ENCODE peak calls at places on chromosome 12, in eight cellular contexts. One of them, this sample, is unnamed.
A peak's percentile ranks its signal among the peaks of the same experiment; 100 is the strongest.

GRCh38 chr12:110513842-110514241 is 11.7 kb downstream of the RAD9B start:
- DNase-seq in cardiac muscle cell: no peak
- DNase-seq in brain microvascular endothelial cell: no peak
- DNase-seq in kidney: no peak
- DNase-seq in OCI-LY7: no peak
- DNase-seq in HCT116: no peak
- DNase-seq in mammary epithelial cell: no peak
- DNase-seq in effector memory CD4-positive, alpha-beta T cell: no peak
- DNase-seq in this sample: no peak

GRCh38 chr12:122067966-122068365 is 10.6 kb upstream of the MLXIP start:
- DNase-seq in HCT116: no peak
- DNase-seq in cardiac muscle cell: peak; percentile 47
- DNase-seq in mammary epithelial cell: no peak
- DNase-seq in effector memory CD4-positive, alpha-beta T cell: no peak
- DNase-seq in kidney: no peak
- DNase-seq in OCI-LY7: peak; percentile 90
- DNase-seq in brain microvascular endothelial cell: no peak
- DNase-seq in this sample: peak; percentile 75

GRCh38 chr12:57343703-57344378 is 87.0 kb downstream of the R3HDM2 start:
- DNase-seq in kidney: no peak
- DNase-seq in HCT116: no peak
- DNase-seq in effector memory CD4-positive, alpha-beta T cell: no peak
- DNase-seq in OCI-LY7: no peak
- DNase-seq in mammary epithelial cell: no peak
- DNase-seq in brain microvascular endothelial cell: no peak
- DNase-seq in cardiac muscle cell: no peak
- DNase-seq in this sample: no peak

GRCh38 chr12:127025545-127025944 is 1241.4 kb upstream of the TMEM132C start:
- DNase-seq in HCT116: no peak
- DNase-seq in brain microvascular endothelial cell: no peak
- DNase-seq in OCI-LY7: no peak
- DNase-seq in kidney: no peak
- DNase-seq in mammary epithelial cell: no peak
- DNase-seq in effector memory CD4-positive, alpha-beta T cell: no peak
- DNase-seq in cardiac muscle cell: no peak
- DNase-seq in this sample: no peak

GRCh38 chr12:52070243-52070925 is 606 bp downstream of the ATG101 start:
- DNase-seq in OCI-LY7: no peak
- DNase-seq in effector memory CD4-positive, alpha-beta T cell: no peak
- DNase-seq in cardiac muscle cell: no peak
- DNase-seq in brain microvascular endothelial cell: no peak
- DNase-seq in mammary epithelial cell: no peak
- DNase-seq in HCT116: no peak
- DNase-seq in kidney: no peak
- DNase-seq in this sample: peak; percentile 59

GRCh38 chr12:47987411-47988072 is 16.7 kb downstream of the COL2A1 start:
- DNase-seq in cardiac muscle cell: peak; percentile 25
- DNase-seq in brain microvascular endothelial cell: no peak
- DNase-seq in HCT116: no peak
- DNase-seq in effector memory CD4-positive, alpha-beta T cell: no peak
- DNase-seq in kidney: peak; percentile 47
- DNase-seq in mammary epithelial cell: no peak
- DNase-seq in OCI-LY7: no peak
- DNase-seq in this sample: no peak

GRCh38 chr12:19435831-19436497 is 3.3 kb upstream of the AEBP2 start:
- DNase-seq in OCI-LY7: no peak
- DNase-seq in kidney: no peak
- DNase-seq in effector memory CD4-positive, alpha-beta T cell: no peak
- DNase-seq in cardiac muscle cell: no peak
- DNase-seq in HCT116: no peak
- DNase-seq in mammary epithelial cell: no peak
- DNase-seq in brain microvascular endothelial cell: no peak
- DNase-seq in this sample: no peak

GRCh38 chr12:119835068-119835467 is 42.1 kb downstream of the CIT start:
- DNase-seq in HCT116: no peak
- DNase-seq in kidney: no peak
- DNase-seq in brain microvascular endothelial cell: no peak
- DNase-seq in effector memory CD4-positive, alpha-beta T cell: no peak
- DNase-seq in mammary epithelial cell: no peak
- DNase-seq in OCI-LY7: no peak
- DNase-seq in cardiac muscle cell: peak; percentile 29
- DNase-seq in this sample: peak; percentile 9

GRCh38 chr12:3217683-3218079 is 140.5 kb downstream of the TSPAN9 start:
- DNase-seq in HCT116: no peak
- DNase-seq in effector memory CD4-positive, alpha-beta T cell: no peak
- DNase-seq in mammary epithelial cell: no peak
- DNase-seq in OCI-LY7: no peak
- DNase-seq in cardiac muscle cell: no peak
- DNase-seq in kidney: no peak
- DNase-seq in brain microvascular endothelial cell: no peak
- DNase-seq in this sample: no peak

GRCh38 chr12:93972411-93973208 is 175.8 kb upstream of the PLXNC1 start:
- DNase-seq in effector memory CD4-positive, alpha-beta T cell: no peak
- DNase-seq in OCI-LY7: no peak
- DNase-seq in kidney: no peak
- DNase-seq in HCT116: no peak
- DNase-seq in mammary epithelial cell: no peak
- DNase-seq in cardiac muscle cell: peak; percentile 54
- DNase-seq in brain microvascular endothelial cell: peak; percentile 52
- DNase-seq in this sample: peak; percentile 23

GRCh38 chr12:2638273-2639019 is 156.3 kb upstream of the FKBP4 start:
- DNase-seq in OCI-LY7: no peak
- DNase-seq in mammary epithelial cell: no peak
- DNase-seq in cardiac muscle cell: no peak
- DNase-seq in kidney: peak; percentile 20
- DNase-seq in HCT116: no peak
- DNase-seq in brain microvascular endothelial cell: no peak
- DNase-seq in effector memory CD4-positive, alpha-beta T cell: no peak
- DNase-seq in this sample: no peak

GRCh38 chr12:55822228-55822627 is 4.4 kb downstream of the ORMDL2 start:
- DNase-seq in OCI-LY7: no peak
- DNase-seq in mammary epithelial cell: no peak
- DNase-seq in kidney: no peak
- DNase-seq in HCT116: no peak
- DNase-seq in brain microvascular endothelial cell: no peak
- DNase-seq in cardiac muscle cell: no peak
- DNase-seq in effector memory CD4-positive, alpha-beta T cell: no peak
- DNase-seq in this sample: peak; percentile 22

DNA sequence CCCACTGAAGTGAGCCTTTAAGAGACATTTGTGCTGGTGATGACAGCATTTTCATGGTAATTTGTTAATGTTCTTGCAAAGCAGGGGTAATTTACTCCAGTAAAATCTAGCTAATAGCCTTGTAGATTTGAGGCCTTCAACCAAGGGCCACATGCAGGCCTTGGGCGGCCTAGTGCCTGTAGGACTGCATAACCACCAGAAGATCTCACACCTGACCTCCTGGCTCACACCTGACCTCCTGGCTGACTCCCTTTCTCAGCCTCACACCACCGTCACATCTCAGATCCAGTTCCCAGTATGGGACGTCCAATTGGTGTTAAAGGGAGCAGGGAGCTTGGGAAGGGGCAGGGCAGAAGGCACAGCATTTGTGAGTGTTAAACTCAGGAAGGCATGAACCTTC is 26.9 kb downstream of the C12orf42 start:
- DNase-seq in cardiac muscle cell: no peak
- DNase-seq in mammary epithelial cell: no peak
- DNase-seq in brain microvascular endothelial cell: no peak
- DNase-seq in kidney: no peak
- DNase-seq in HCT116: no peak
- DNase-seq in effector memory CD4-positive, alpha-beta T cell: no peak
- DNase-seq in OCI-LY7: no peak
- DNase-seq in this sample: no peak
- H3K27ac ChIP-seq in cardiac muscle cell: no peak overlapping the region
- H3K27ac ChIP-seq in mammary epithelial cell: no peak overlapping the region
- H3K27ac ChIP-seq in brain microvascular endothelial cell: no peak overlapping the region
- H3K27ac ChIP-seq in kidney: no peak overlapping the region
- H3K27ac ChIP-seq in HCT116: no peak overlapping the region
- H3K27ac ChIP-seq in effector memory CD4-positive, alpha-beta T cell: no peak overlapping the region
- H3K27ac ChIP-seq in OCI-LY7: no peak overlapping the region
- H3K27ac ChIP-seq in this sample: no peak overlapping the region

GRCh38 chr12:58364389-58365086 is 423.2 kb downstream of the ATP23 start:
- DNase-seq in kidney: no peak
- DNase-seq in OCI-LY7: no peak
- DNase-seq in effector memory CD4-positive, alpha-beta T cell: no peak
- DNase-seq in HCT116: peak; percentile 12
- DNase-seq in mammary epithelial cell: peak; percentile 90
- DNase-seq in brain microvascular endothelial cell: peak; percentile 98
- DNase-seq in cardiac muscle cell: peak; percentile 93
- DNase-seq in this sample: peak; percentile 97

GRCh38 chr12:58367041-58367440 is 425.7 kb downstream of the ATP23 start:
- DNase-seq in OCI-LY7: no peak
- DNase-seq in mammary epithelial cell: no peak
- DNase-seq in brain microvascular endothelial cell: no peak
- DNase-seq in effector memory CD4-positive, alpha-beta T cell: no peak
- DNase-seq in HCT116: no peak
- DNase-seq in cardiac muscle cell: no peak
- DNase-seq in kidney: no peak
- DNase-seq in this sample: no peak

GRCh38 chr12:58363971-58364370 is 422.6 kb downstream of the ATP23 start:
- DNase-seq in effector memory CD4-positive, alpha-beta T cell: no peak
- DNase-seq in HCT116: no peak
- DNase-seq in mammary epithelial cell: no peak
- DNase-seq in brain microvascular endothelial cell: no peak
- DNase-seq in cardiac muscle cell: no peak
- DNase-seq in OCI-LY7: no peak
- DNase-seq in kidney: no peak
- DNase-seq in this sample: no peak

GRCh38 chr12:58368001-58368400 is 426.6 kb downstream of the ATP23 start:
- DNase-seq in mammary epithelial cell: no peak
- DNase-seq in brain microvascular endothelial cell: no peak
- DNase-seq in OCI-LY7: no peak
- DNase-seq in cardiac muscle cell: no peak
- DNase-seq in HCT116: no peak
- DNase-seq in effector memory CD4-positive, alpha-beta T cell: no peak
- DNase-seq in kidney: no peak
- DNase-seq in this sample: no peak

GRCh38 chr12:58365087-58365390 is 423.7 kb downstream of the ATP23 start:
- DNase-seq in brain microvascular endothelial cell: no peak
- DNase-seq in HCT116: no peak
- DNase-seq in kidney: no peak
- DNase-seq in effector memory CD4-positive, alpha-beta T cell: no peak
- DNase-seq in OCI-LY7: no peak
- DNase-seq in mammary epithelial cell: no peak
- DNase-seq in cardiac muscle cell: no peak
- DNase-seq in this sample: no peak
- H3K27ac ChIP-seq in brain microvascular endothelial cell: peak overlapping the region; percentile 74
- H3K27ac ChIP-seq in HCT116: no peak overlapping the region
- H3K27ac ChIP-seq in kidney: no peak overlapping the region
- H3K27ac ChIP-seq in effector memory CD4-positive, alpha-beta T cell: no peak overlapping the region
- H3K27ac ChIP-seq in OCI-LY7: no peak overlapping the region
- H3K27ac ChIP-seq in mammary epithelial cell: no peak overlapping the region
- H3K27ac ChIP-seq in cardiac muscle cell: no peak overlapping the region
- H3K27ac ChIP-seq in this sample: peak overlapping the region; percentile 99

DNA sequence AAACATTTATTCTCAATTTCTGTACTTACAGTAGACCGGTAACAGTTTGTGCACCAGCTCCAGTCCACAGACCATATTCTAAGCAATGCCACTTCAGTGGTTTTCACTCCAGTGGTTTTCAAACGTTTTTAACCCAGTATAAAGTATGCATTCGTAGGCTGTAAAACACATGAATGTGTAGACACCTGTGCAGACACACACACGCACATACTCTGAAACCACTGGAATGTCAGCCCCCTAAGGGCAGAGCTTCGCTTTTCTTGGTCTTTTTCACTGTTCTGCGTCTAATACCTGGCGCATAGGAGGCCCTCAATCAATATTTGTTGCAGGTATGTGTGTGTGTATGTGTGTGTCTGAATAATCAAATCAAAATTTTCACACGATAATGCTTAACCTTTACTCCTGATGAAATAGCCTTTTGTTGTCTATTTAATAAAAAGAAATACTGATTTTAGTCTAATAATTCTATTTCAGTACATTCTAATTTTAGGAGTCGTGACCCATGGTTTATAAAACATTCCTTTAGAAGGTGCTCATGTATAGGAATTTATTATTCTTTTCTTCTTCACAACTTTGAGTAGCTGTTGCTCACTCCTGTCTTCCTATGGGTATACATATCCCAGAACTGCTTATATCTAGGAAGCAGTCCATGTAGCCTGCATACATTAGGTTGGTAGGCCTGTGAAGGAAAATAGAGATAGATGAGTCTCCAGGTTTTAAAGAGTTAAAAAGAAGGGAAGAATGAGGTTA is 73.6 kb upstream of the REP15 start:
- DNase-seq in HCT116: no peak
- DNase-seq in kidney: no peak
- DNase-seq in cardiac muscle cell: no peak
- DNase-seq in brain microvascular endothelial cell: no peak
- DNase-seq in mammary epithelial cell: peak; percentile 24
- DNase-seq in OCI-LY7: no peak
- DNase-seq in effector memory CD4-positive, alpha-beta T cell: no peak
- DNase-seq in this sample: no peak
- H3K27ac ChIP-seq in HCT116: peak overlapping the region; percentile 62
- H3K27ac ChIP-seq in kidney: no peak overlapping the region
- H3K27ac ChIP-seq in cardiac muscle cell: no peak overlapping the region
- H3K27ac ChIP-seq in brain microvascular endothelial cell: peak overlapping the region; percentile 71
- H3K27ac ChIP-seq in mammary epithelial cell: peak overlapping the region; percentile 41
- H3K27ac ChIP-seq in OCI-LY7: no peak overlapping the region
- H3K27ac ChIP-seq in effector memory CD4-positive, alpha-beta T cell: no peak overlapping the region
- H3K27ac ChIP-seq in this sample: peak overlapping the region; percentile 6

GRCh38 chr12:13962699-13963098 is 18.7 kb downstream of the GRIN2B start:
- DNase-seq in mammary epithelial cell: no peak
- DNase-seq in OCI-LY7: peak; percentile 37
- DNase-seq in kidney: no peak
- DNase-seq in effector memory CD4-positive, alpha-beta T cell: no peak
- DNase-seq in HCT116: peak; percentile 10
- DNase-seq in cardiac muscle cell: no peak
- DNase-seq in brain microvascular endothelial cell: no peak
- DNase-seq in this sample: no peak

GRCh38 chr12:13956060-13956590 is 25.3 kb downstream of the GRIN2B start:
- DNase-seq in effector memory CD4-positive, alpha-beta T cell: no peak
- DNase-seq in mammary epithelial cell: no peak
- DNase-seq in OCI-LY7: no peak
- DNase-seq in kidney: no peak
- DNase-seq in brain microvascular endothelial cell: no peak
- DNase-seq in cardiac muscle cell: no peak
- DNase-seq in HCT116: no peak
- DNase-seq in this sample: no peak

GRCh38 chr12:13959131-13959734 is 22.2 kb downstream of the GRIN2B start:
- DNase-seq in cardiac muscle cell: no peak
- DNase-seq in OCI-LY7: no peak
- DNase-seq in HCT116: no peak
- DNase-seq in effector memory CD4-positive, alpha-beta T cell: no peak
- DNase-seq in kidney: peak; percentile 64
- DNase-seq in brain microvascular endothelial cell: no peak
- DNase-seq in mammary epithelial cell: no peak
- DNase-seq in this sample: no peak

GRCh38 chr12:13961983-13962382 is 19.4 kb downstream of the GRIN2B start:
- DNase-seq in brain microvascular endothelial cell: no peak
- DNase-seq in effector memory CD4-positive, alpha-beta T cell: no peak
- DNase-seq in HCT116: no peak
- DNase-seq in cardiac muscle cell: no peak
- DNase-seq in mammary epithelial cell: no peak
- DNase-seq in kidney: no peak
- DNase-seq in OCI-LY7: no peak
- DNase-seq in this sample: no peak

DNA sequence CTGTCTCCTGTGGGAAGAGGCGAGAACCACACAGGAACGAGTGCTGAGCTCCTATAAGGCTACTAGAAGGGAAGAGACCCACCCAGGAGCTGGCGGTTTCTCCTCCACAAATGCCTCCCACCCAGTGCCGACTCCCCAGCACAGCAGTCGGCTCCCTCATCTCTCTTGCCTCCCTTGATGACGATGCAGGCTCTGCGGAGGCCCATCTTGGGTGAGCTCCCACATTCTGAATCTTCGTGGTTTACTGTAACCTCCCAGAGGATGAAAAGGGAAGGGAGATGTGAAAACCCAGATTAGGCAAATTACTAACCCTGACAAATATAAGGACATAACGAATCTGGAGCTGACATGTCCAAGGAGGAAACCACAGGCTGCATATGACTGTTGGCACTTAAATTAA is 23.8 kb downstream of the GRIN2B start:
- DNase-seq in kidney: no peak
- DNase-seq in HCT116: no peak
- DNase-seq in mammary epithelial cell: no peak
- DNase-seq in brain microvascular endothelial cell: no peak
- DNase-seq in effector memory CD4-positive, alpha-beta T cell: no peak
- DNase-seq in OCI-LY7: no peak
- DNase-seq in cardiac muscle cell: no peak
- DNase-seq in this sample: no peak
- H3K27ac ChIP-seq in kidney: no peak overlapping the region
- H3K27ac ChIP-seq in HCT116: no peak overlapping the region
- H3K27ac ChIP-seq in mammary epithelial cell: no peak overlapping the region
- H3K27ac ChIP-seq in brain microvascular endothelial cell: no peak overlapping the region
- H3K27ac ChIP-seq in effector memory CD4-positive, alpha-beta T cell: no peak overlapping the region
- H3K27ac ChIP-seq in OCI-LY7: no peak overlapping the region
- H3K27ac ChIP-seq in cardiac muscle cell: no peak overlapping the region
- H3K27ac ChIP-seq in this sample: no peak overlapping the region